ENCODE peak calls at places on chromosomes 13 and 19, in seven cellular contexts. B is mammary epithelial cell, Z is psoas muscle, D is uterus, Q is heart left ventricle, Y is neuronal stem cell, H is SK-N-SH. R is an unnamed sample. For H3K27me3, the result is how much of the 10 kb centered on the place peaks cover.

GRCh38 chr13:44605275-44605674 is 29.1 kb upstream of the TSC22D1 start:
- DNase-seq in B (no peak), Z (no peak), H (no peak), D (no peak), Q (no peak), Y (no peak), R (no peak)

GRCh38 chr19:13095934-13096890 is 6.4 kb downstream of the LYL1 start:
- DNase-seq in Z (no peak), D (peak), Y (peak), H (peak), Q (peak), B (no peak), R (no peak)

GRCh38 chr13:92716749-92717148 is 509.9 kb upstream of the GPC6 start:
- DNase-seq in Q (no peak), D (no peak), Y (no peak), B (peak), H (no peak), Z (no peak), R (no peak)

GRCh38 chr19:44605547-44605946 is 7.8 kb upstream of the IGSF23 start:
- DNase-seq in Q (no peak), B (no peak), D (no peak), Z (no peak), Y (no peak), H (no peak), R (no peak)

GRCh38 chr19:50819636-50820035 is 4.0 kb downstream of the KLK1 start:
- DNase-seq in H (no peak), Z (no peak), Y (no peak), D (no peak), Q (no peak), B (no peak), R (no peak)

GRCh38 chr19:14030997-14031718 is 404 bp upstream of the IL27RA start:
- DNase-seq in B (no peak), Q (no peak), D (no peak), Z (peak), H (peak), Y (no peak), R (no peak)

GRCh38 chr19:16381756-16382401 is 57.3 kb downstream of the KLF2 start:
- DNase-seq in H (no peak), Q (peak), Y (no peak), B (no peak), Z (peak), D (peak), R (peak)

GRCh38 chr13:90447735-90448103 is 899.8 kb upstream of the MIR17HG start:
- DNase-seq in H (no peak), B (peak), Z (no peak), Q (no peak), Y (no peak), D (no peak), R (no peak)

GRCh38 chr13:71278512-71278911 is 588.5 kb downstream of the DACH1 start:
- DNase-seq in Y (no peak), Z (no peak), B (no peak), H (no peak), Q (no peak), D (no peak), R (no peak)

GRCh38 chr19:51461723-51462161 is 3.5 kb upstream of the SIGLEC8 start:
- DNase-seq in Q (peak), Y (no peak), H (no peak), Z (no peak), D (no peak), B (no peak), R (peak)

GRCh38 chr19:19591133-19591825 is 27.2 kb downstream of the PBX4 start:
- DNase-seq in D (no peak), B (peak), H (no peak), Y (no peak), Z (no peak), Q (no peak), R (peak)

GRCh38 chr13:32262619-32263018 is 52.5 kb downstream of the ZAR1L start:
- DNase-seq in Q (no peak), D (no peak), B (no peak), Z (no peak), H (no peak), Y (no peak), R (no peak)

GRCh38 chr13:75771818-75772217 is 135.7 kb downstream of the LMO7 start:
- DNase-seq in D (no peak), H (no peak), Q (no peak), Z (no peak), Y (no peak), B (peak), R (no peak)

GRCh38 chr19:45253396-45254027 is 2.4 kb downstream of the MARK4 start:
- DNase-seq in Q (no peak), Y (no peak), H (no peak), B (peak), D (no peak), Z (no peak), R (no peak)

GRCh38 chr19:51777570-51778460 is 16.8 kb downstream of the FPR2 start:
- DNase-seq in H (peak), Q (peak), Z (peak), Y (peak), D (peak), B (peak), R (peak)

GRCh38 chr13:38914070-38914469 is 76.6 kb downstream of the STOML3 start:
- DNase-seq in Y (no peak), D (no peak), Z (no peak), Q (no peak), B (no peak), H (no peak), R (no peak)

DNA sequence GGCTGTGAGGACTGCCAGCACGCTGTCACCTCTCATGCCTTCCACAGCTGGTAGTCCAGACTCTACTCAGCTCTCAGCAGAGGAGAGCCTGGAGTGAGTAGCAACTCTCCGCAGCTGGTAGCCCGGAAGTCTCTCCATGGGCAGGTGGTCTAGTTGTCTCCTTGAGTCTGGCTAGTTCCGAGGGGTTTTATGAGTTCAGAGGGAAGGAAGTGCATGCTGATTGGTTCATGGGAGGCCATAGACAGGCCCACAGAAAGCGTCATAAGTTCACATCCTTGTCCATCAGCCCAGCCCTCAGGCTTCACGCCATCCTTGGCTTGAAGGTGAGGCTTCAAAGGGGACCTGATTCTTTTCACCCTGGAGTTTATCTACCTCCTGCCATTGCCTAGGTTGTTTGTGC is 2662.4 kb upstream of the PCDH20 start:
- DNase-seq in Z (no peak), Q (no peak), D (no peak), H (peak), Y (no peak), B (no peak), R (peak)
- H3K27ac ChIP-seq in Z (no peak), Q (no peak), D (no peak), H (no peak), Y (no peak), B (no peak), R (no peak)

GRCh38 chr13:73129023-73129422 is 70.2 kb downstream of the KLF5 start:
- DNase-seq in Y (no peak), H (no peak), Q (no peak), Z (no peak), B (no peak), D (no peak), R (no peak)
- H3K27me3 ChIP-seq in Y (under half), H (under half), Q (under half), Z (under half), B (under half), D (under half), R (under half)

GRCh38 chr19:38245826-38246498 is 10.2 kb downstream of the PPP1R14A start:
- DNase-seq in H (no peak), D (no peak), Y (no peak), Q (no peak), B (no peak), Z (no peak), R (peak)
- H3K27ac ChIP-seq in H (no peak), D (peak), Y (no peak), Q (peak), B (no peak), Z (no peak), R (peak)

GRCh38 chr19:31574251-31574973 is 225.2 kb upstream of the TSHZ3 start:
- DNase-seq in Y (no peak), D (no peak), H (no peak), Q (no peak), B (no peak), Z (no peak), R (no peak)

GRCh38 chr19:31572671-31573298 is 223.5 kb upstream of the TSHZ3 start:
- DNase-seq in Z (no peak), Q (no peak), H (no peak), B (no peak), Y (no peak), D (no peak), R (no peak)

GRCh38 chr19:31567776-31568175 is 218.5 kb upstream of the TSHZ3 start:
- DNase-seq in Z (no peak), Q (no peak), H (no peak), D (no peak), Y (no peak), B (no peak), R (no peak)

GRCh38 chr19:31568724-31569123 is 219.5 kb upstream of the TSHZ3 start:
- DNase-seq in H (peak), B (no peak), Z (no peak), Q (no peak), D (no peak), Y (no peak), R (no peak)

DNA sequence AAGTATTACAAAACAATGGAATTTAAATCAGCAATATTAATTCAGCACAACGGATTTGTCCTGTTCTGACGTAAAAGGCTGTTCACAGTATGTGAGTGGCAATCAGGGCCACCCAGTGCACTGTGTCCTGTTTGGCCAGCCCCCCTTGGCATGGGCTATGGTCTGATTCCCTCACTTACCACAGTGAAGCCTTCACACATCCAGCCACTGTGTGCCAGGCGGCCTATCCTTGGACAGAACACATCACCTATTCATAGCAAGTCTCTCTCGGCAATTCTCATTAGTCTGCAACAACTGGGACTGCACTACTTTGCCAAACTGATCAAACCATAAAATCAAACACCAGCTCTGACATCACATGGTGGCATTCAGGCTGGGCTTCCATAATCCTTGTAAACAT is 221.5 kb upstream of the TSHZ3 start:
- DNase-seq in Q (no peak), Z (no peak), D (no peak), H (no peak), Y (no peak), B (no peak), R (no peak)
- H3K27me3 ChIP-seq in Q (under half), Z (under half), D (under half), H (under half), Y (under half), B (under half), R (under half)

GRCh38 chr19:43498233-43498830 is 6.2 kb downstream of the PHLDB3 start:
- DNase-seq in B (no peak), Y (no peak), D (no peak), Q (peak), H (no peak), Z (no peak), R (no peak)
- H3K27ac ChIP-seq in B (no peak), Y (no peak), D (no peak), Q (no peak), H (no peak), Z (no peak), R (no peak)

GRCh38 chr19:40601061-40601973 is at the start of gene LTBP4:
- DNase-seq in Q (peak), B (no peak), Y (no peak), H (peak), D (peak), Z (peak), R (peak)
- H3K27me3 ChIP-seq in Q (under half), B (under half), Y (half or more), H (under half), D (under half), Z (under half), R (under half)

DNA sequence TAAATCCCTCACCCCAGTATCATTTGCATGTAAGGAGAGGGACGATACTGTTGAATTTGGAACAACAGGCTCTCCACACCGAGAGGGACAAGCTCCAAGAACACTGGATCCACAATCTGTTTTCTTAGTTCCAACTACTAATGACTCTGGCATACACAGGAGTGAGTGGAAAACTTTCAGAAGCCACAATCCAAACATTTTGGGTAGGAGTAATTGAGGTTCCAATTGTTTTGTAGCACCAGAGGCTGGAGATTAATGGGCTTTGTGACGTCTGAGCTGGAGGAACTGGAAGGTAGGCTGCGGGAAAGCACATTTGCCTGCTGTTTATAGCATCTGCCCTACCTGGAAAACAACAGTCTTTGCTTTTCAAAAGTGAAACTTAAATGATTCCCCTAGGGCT is 156.7 kb downstream of the FLT1 start:
- DNase-seq in Z (no peak), D (no peak), Q (no peak), H (no peak), Y (no peak), B (no peak), R (no peak)
- H3K27ac ChIP-seq in Z (peak), D (peak), Q (no peak), H (no peak), Y (no peak), B (no peak), R (no peak)

DNA sequence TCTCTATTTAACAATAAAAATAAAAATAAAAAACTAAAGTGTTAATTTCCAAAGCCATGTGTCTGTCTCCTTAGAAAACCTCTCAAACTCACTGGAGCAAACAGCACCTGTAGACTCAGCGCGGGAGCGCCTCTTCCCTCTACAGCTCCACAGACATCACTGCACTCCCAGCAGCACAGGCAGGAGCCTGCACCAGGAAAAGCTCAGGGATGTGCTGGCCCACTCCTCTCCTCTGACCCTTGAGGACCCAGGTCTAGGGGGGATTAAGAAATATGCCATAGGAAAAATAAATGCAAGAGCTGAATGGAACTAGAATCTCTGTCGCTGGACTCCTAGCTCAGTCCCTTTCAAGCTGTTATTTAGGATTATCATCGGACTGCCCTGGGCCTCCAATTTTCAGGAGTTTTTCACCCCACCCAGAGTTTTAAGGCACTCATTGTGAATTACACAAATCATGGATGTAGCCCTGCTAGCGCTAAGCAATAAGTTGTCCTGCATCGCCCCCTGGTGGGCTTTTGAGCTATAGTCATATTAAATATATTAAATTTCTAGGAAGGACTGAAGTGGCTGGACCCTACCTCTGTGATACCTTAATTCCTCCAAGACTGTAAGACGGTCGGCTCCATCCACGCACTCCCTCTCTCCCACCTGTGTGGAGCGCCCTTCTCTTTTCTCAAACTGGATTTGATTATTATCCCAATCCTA is 333.9 kb downstream of the UQCRFS1 start:
- DNase-seq in Q (peak), Y (peak), Z (peak), H (peak), B (peak), D (peak), R (peak)
- H3K27me3 ChIP-seq in Q (under half), Y (under half), Z (under half), H (under half), B (under half), D (under half), R (under half)

GRCh38 chr13:101649490-101650126 is 197.1 kb downstream of the ITGBL1 start:
- DNase-seq in B (peak), Q (no peak), D (no peak), Z (no peak), Y (no peak), H (no peak), R (no peak)
- H3K27ac ChIP-seq in B (no peak), Q (no peak), D (no peak), Z (no peak), Y (no peak), H (no peak), R (no peak)

GRCh38 chr13:110236831-110237261 is 70.1 kb downstream of the COL4A1 start:
- DNase-seq in Q (peak), Z (peak), D (peak), B (no peak), H (no peak), Y (no peak), R (peak)
- H3K27me3 ChIP-seq in Q (under half), Z (under half), D (under half), B (under half), H (under half), Y (under half), R (under half)